ENCODE peak calls at places on chromosomes 2 and 18, in nine cellular contexts. H is KG1; R is stimulated activated CD4-positive, alpha-beta T cell treated with anti-CD3 and anti-CD28 coated beads, Interleukin-2, amount 100 ng/mL, for 24 hours; F is astrocyte; Q is stimulated activated CD8-positive, alpha-beta memory T cell treated with anti-CD3 and anti-CD28 coated beads, Interleukin-15, amount 100 ng/mL, for 24 hours; N is NCI-H1694 treated with DMSO at 0.1 percent for 48 hours; S is NCI-H748 treated with DMSO at 0.1 percent for 48 hours; L is Ammon's horn; O is EL. G is an unnamed sample.

GRCh38 chr2:158024288-158024898 is 77.3 kb upstream of the UPP2 start:
- DNase-seq in H (peak), R (peak), F (no peak), Q (peak), N (peak), S (peak), L (peak), O (peak), G (no peak)

GRCh38 chr2:169107645-169108044 is 38.3 kb downstream of the DHRS9 start:
- DNase-seq in H (no peak), R (no peak), F (no peak), Q (no peak), N (no peak), S (no peak), L (no peak), O (no peak), G (no peak)

GRCh38 chr18:74290831-74291770 is 662 bp downstream of the CYB5A start:
- DNase-seq in H (no peak), R (no peak), F (no peak), Q (no peak), N (no peak), S (peak), L (no peak), O (no peak), G (no peak)

GRCh38 chr2:120914839-120915521 is 179.3 kb downstream of the GLI2 start:
- DNase-seq in H (no peak), R (no peak), F (peak), Q (no peak), N (no peak), S (no peak), L (no peak), O (peak), G (no peak)

GRCh38 chr2:109284816-109285215 is 155.8 kb downstream of the SH3RF3 start:
- DNase-seq in H (no peak), R (no peak), F (peak), Q (no peak), N (peak), S (no peak), L (peak), O (peak), G (no peak)

GRCh38 chr18:73924836-73925235 is 222.8 kb downstream of the FBXO15 start:
- DNase-seq in H (no peak), R (no peak), F (peak), Q (no peak), N (no peak), S (no peak), L (no peak), O (no peak), G (no peak)

GRCh38 chr2:170715062-170715931 is at the start of gene SP5:
- DNase-seq in H (no peak), R (peak), F (peak), Q (no peak), N (no peak), S (peak), L (no peak), O (peak), G (peak)

GRCh38 chr2:70632966-70633365 is 79.3 kb upstream of the TGFA start:
- DNase-seq in H (no peak), R (no peak), F (no peak), Q (no peak), N (no peak), S (no peak), L (no peak), O (no peak), G (no peak)

GRCh38 chr2:234032301-234032856 is 18.1 kb upstream of the SPP2 start:
- DNase-seq in H (no peak), R (no peak), F (peak), Q (no peak), N (no peak), S (no peak), L (no peak), O (peak), G (no peak)

GRCh38 chr2:47003641-47004427 is 88.2 kb upstream of the MCFD2 start:
- DNase-seq in H (no peak), R (no peak), F (no peak), Q (no peak), N (no peak), S (no peak), L (no peak), O (peak), G (no peak)

GRCh38 chr2:66445781-66446177 is 10.9 kb downstream of the MEIS1 start:
- DNase-seq in H (peak), R (no peak), F (no peak), Q (no peak), N (no peak), S (no peak), L (no peak), O (peak), G (no peak)

GRCh38 chr2:163210430-163210918 is 371.9 kb upstream of the KCNH7 start:
- DNase-seq in H (no peak), R (no peak), F (peak), Q (no peak), N (no peak), S (no peak), L (no peak), O (peak), G (no peak)

GRCh38 chr2:230356084-230356483 is 29.1 kb downstream of the SP140L start:
- DNase-seq in H (no peak), R (no peak), F (peak), Q (no peak), N (no peak), S (no peak), L (no peak), O (no peak), G (no peak)

GRCh38 chr2:140567734-140568133 is 1563.1 kb downstream of the LRP1B start:
- DNase-seq in H (no peak), R (no peak), F (peak), Q (no peak), N (no peak), S (no peak), L (no peak), O (no peak), G (no peak)